ENCODE peak calls at places on chromosomes 16 and 17, in ten cellular contexts. One of them, this sample, is unnamed.

GRCh38 chr16:36336-36984 is 16.9 kb downstream of the POLR3K start:
- DNase-seq in SK-N-SH: no peak
- DNase-seq in gastrocnemius medialis: no peak
- DNase-seq in PC-3: no peak
- DNase-seq in tibial nerve: no peak
- DNase-seq in heart right ventricle: no peak
- DNase-seq in mucosa of descending colon: no peak
- DNase-seq in prostate gland: no peak
- DNase-seq in thoracic aorta: no peak
- DNase-seq in neural progenitor cell: no peak
- DNase-seq in this sample: no peak

GRCh38 chr16:47506800-47507199 is 45.7 kb downstream of the PHKB start:
- DNase-seq in SK-N-SH: no peak
- DNase-seq in gastrocnemius medialis: no peak
- DNase-seq in PC-3: no peak
- DNase-seq in tibial nerve: no peak
- DNase-seq in heart right ventricle: no peak
- DNase-seq in mucosa of descending colon: no peak
- DNase-seq in prostate gland: no peak
- DNase-seq in thoracic aorta: no peak
- DNase-seq in neural progenitor cell: no peak
- DNase-seq in this sample: no peak

GRCh38 chr16:22270525-22270924 is 26.7 kb upstream of the POLR3E start:
- DNase-seq in SK-N-SH: no peak
- DNase-seq in gastrocnemius medialis: no peak
- DNase-seq in PC-3: no peak
- DNase-seq in tibial nerve: no peak
- DNase-seq in heart right ventricle: no peak
- DNase-seq in mucosa of descending colon: no peak
- DNase-seq in prostate gland: no peak
- DNase-seq in thoracic aorta: no peak
- DNase-seq in neural progenitor cell: no peak
- DNase-seq in this sample: no peak

GRCh38 chr17:73307130-73307529 is 4.7 kb downstream of the CDC42EP4 start:
- DNase-seq in SK-N-SH: no peak
- DNase-seq in gastrocnemius medialis: no peak
- DNase-seq in PC-3: peak; percentile 58
- DNase-seq in tibial nerve: no peak
- DNase-seq in heart right ventricle: peak; percentile 64
- DNase-seq in mucosa of descending colon: no peak
- DNase-seq in prostate gland: peak; percentile 61
- DNase-seq in thoracic aorta: no peak
- DNase-seq in neural progenitor cell: no peak
- DNase-seq in this sample: no peak

GRCh38 chr16:64278196-64278595 is 843.7 kb downstream of the CDH11 start:
- DNase-seq in SK-N-SH: no peak
- DNase-seq in gastrocnemius medialis: no peak
- DNase-seq in PC-3: peak; percentile 30
- DNase-seq in tibial nerve: no peak
- DNase-seq in heart right ventricle: no peak
- DNase-seq in mucosa of descending colon: no peak
- DNase-seq in prostate gland: no peak
- DNase-seq in thoracic aorta: no peak
- DNase-seq in neural progenitor cell: no peak
- DNase-seq in this sample: no peak

GRCh38 chr16:84096447-84097005 is 20.2 kb downstream of the MBTPS1 start:
- DNase-seq in SK-N-SH: no peak
- DNase-seq in gastrocnemius medialis: no peak
- DNase-seq in PC-3: peak; percentile 75
- DNase-seq in tibial nerve: no peak
- DNase-seq in heart right ventricle: no peak
- DNase-seq in mucosa of descending colon: peak; percentile 53
- DNase-seq in prostate gland: peak; percentile 72
- DNase-seq in thoracic aorta: no peak
- DNase-seq in neural progenitor cell: no peak
- DNase-seq in this sample: no peak

GRCh38 chr17:71934520-71934919 is 186.3 kb upstream of the SOX9 start:
- DNase-seq in SK-N-SH: no peak
- DNase-seq in gastrocnemius medialis: no peak
- DNase-seq in PC-3: peak; percentile 74
- DNase-seq in tibial nerve: no peak
- DNase-seq in heart right ventricle: no peak
- DNase-seq in mucosa of descending colon: no peak
- DNase-seq in prostate gland: no peak
- DNase-seq in thoracic aorta: no peak
- DNase-seq in neural progenitor cell: no peak
- DNase-seq in this sample: no peak

GRCh38 chr17:60720763-60721531 is 43.3 kb downstream of the BCAS3 start:
- DNase-seq in SK-N-SH: peak; percentile 66
- DNase-seq in gastrocnemius medialis: no peak
- DNase-seq in PC-3: peak; percentile 83
- DNase-seq in tibial nerve: peak; percentile 72
- DNase-seq in heart right ventricle: no peak
- DNase-seq in mucosa of descending colon: peak; percentile 70
- DNase-seq in prostate gland: peak; percentile 53
- DNase-seq in thoracic aorta: no peak
- DNase-seq in neural progenitor cell: peak; percentile 72
- DNase-seq in this sample: peak; percentile 70

GRCh38 chr17:77585142-77585860 is 373.2 kb upstream of the TNRC6C start:
- DNase-seq in SK-N-SH: no peak
- DNase-seq in gastrocnemius medialis: no peak
- DNase-seq in PC-3: peak; percentile 9
- DNase-seq in tibial nerve: no peak
- DNase-seq in heart right ventricle: no peak
- DNase-seq in mucosa of descending colon: no peak
- DNase-seq in prostate gland: no peak
- DNase-seq in thoracic aorta: no peak
- DNase-seq in neural progenitor cell: no peak
- DNase-seq in this sample: peak; percentile 0

GRCh38 chr16:84874004-84874435 is 54.2 kb downstream of the CRISPLD2 start:
- DNase-seq in SK-N-SH: peak; percentile 57
- DNase-seq in gastrocnemius medialis: no peak
- DNase-seq in PC-3: no peak
- DNase-seq in tibial nerve: no peak
- DNase-seq in heart right ventricle: no peak
- DNase-seq in mucosa of descending colon: no peak
- DNase-seq in prostate gland: no peak
- DNase-seq in thoracic aorta: no peak
- DNase-seq in neural progenitor cell: no peak
- DNase-seq in this sample: no peak

GRCh38 chr17:82118815-82119380 is 20.9 kb upstream of the FASN start:
- DNase-seq in SK-N-SH: peak; percentile 19
- DNase-seq in gastrocnemius medialis: no peak
- DNase-seq in PC-3: no peak
- DNase-seq in tibial nerve: no peak
- DNase-seq in heart right ventricle: no peak
- DNase-seq in mucosa of descending colon: no peak
- DNase-seq in prostate gland: no peak
- DNase-seq in thoracic aorta: no peak
- DNase-seq in neural progenitor cell: peak; percentile 77
- DNase-seq in this sample: no peak

GRCh38 chr17:6930754-6931153 is 65.1 kb upstream of the ALOX12 start:
- DNase-seq in SK-N-SH: no peak
- DNase-seq in gastrocnemius medialis: no peak
- DNase-seq in PC-3: no peak
- DNase-seq in tibial nerve: no peak
- DNase-seq in heart right ventricle: no peak
- DNase-seq in mucosa of descending colon: no peak
- DNase-seq in prostate gland: no peak
- DNase-seq in thoracic aorta: no peak
- DNase-seq in neural progenitor cell: no peak
- DNase-seq in this sample: no peak

GRCh38 chr16:54897930-54898329 is 32.7 kb upstream of the IRX5 start:
- DNase-seq in SK-N-SH: no peak
- DNase-seq in gastrocnemius medialis: no peak
- DNase-seq in PC-3: no peak
- DNase-seq in tibial nerve: no peak
- DNase-seq in heart right ventricle: no peak
- DNase-seq in mucosa of descending colon: no peak
- DNase-seq in prostate gland: no peak
- DNase-seq in thoracic aorta: no peak
- DNase-seq in neural progenitor cell: no peak
- DNase-seq in this sample: no peak

GRCh38 chr16:2852731-2853507 is 5.1 kb downstream of the PRSS22 start:
- DNase-seq in SK-N-SH: peak; percentile 92
- DNase-seq in gastrocnemius medialis: no peak
- DNase-seq in PC-3: no peak
- DNase-seq in tibial nerve: no peak
- DNase-seq in heart right ventricle: no peak
- DNase-seq in mucosa of descending colon: no peak
- DNase-seq in prostate gland: no peak
- DNase-seq in thoracic aorta: no peak
- DNase-seq in neural progenitor cell: no peak
- DNase-seq in this sample: peak; percentile 43

GRCh38 chr16:50265260-50265659 is 1.1 kb upstream of the ADCY7 start:
- DNase-seq in SK-N-SH: peak; percentile 62
- DNase-seq in gastrocnemius medialis: no peak
- DNase-seq in PC-3: peak; percentile 21
- DNase-seq in tibial nerve: no peak
- DNase-seq in heart right ventricle: no peak
- DNase-seq in mucosa of descending colon: peak; percentile 53
- DNase-seq in prostate gland: no peak
- DNase-seq in thoracic aorta: no peak
- DNase-seq in neural progenitor cell: no peak
- DNase-seq in this sample: peak; percentile 73

GRCh38 chr17:73657473-73658116 is 13.3 kb upstream of the SDK2 start:
- DNase-seq in SK-N-SH: peak; percentile 70
- DNase-seq in gastrocnemius medialis: no peak
- DNase-seq in PC-3: peak; percentile 67
- DNase-seq in tibial nerve: peak; percentile 28
- DNase-seq in heart right ventricle: peak; percentile 63
- DNase-seq in mucosa of descending colon: peak; percentile 84
- DNase-seq in prostate gland: peak; percentile 42
- DNase-seq in thoracic aorta: no peak
- DNase-seq in neural progenitor cell: peak; percentile 84
- DNase-seq in this sample: peak; percentile 98

GRCh38 chr17:5139454-5139725 is 23.6 kb downstream of the USP6 start:
- DNase-seq in SK-N-SH: no peak
- DNase-seq in gastrocnemius medialis: no peak
- DNase-seq in PC-3: no peak
- DNase-seq in tibial nerve: no peak
- DNase-seq in heart right ventricle: no peak
- DNase-seq in mucosa of descending colon: no peak
- DNase-seq in prostate gland: no peak
- DNase-seq in thoracic aorta: no peak
- DNase-seq in neural progenitor cell: no peak
- DNase-seq in this sample: peak; percentile 35

DNA sequence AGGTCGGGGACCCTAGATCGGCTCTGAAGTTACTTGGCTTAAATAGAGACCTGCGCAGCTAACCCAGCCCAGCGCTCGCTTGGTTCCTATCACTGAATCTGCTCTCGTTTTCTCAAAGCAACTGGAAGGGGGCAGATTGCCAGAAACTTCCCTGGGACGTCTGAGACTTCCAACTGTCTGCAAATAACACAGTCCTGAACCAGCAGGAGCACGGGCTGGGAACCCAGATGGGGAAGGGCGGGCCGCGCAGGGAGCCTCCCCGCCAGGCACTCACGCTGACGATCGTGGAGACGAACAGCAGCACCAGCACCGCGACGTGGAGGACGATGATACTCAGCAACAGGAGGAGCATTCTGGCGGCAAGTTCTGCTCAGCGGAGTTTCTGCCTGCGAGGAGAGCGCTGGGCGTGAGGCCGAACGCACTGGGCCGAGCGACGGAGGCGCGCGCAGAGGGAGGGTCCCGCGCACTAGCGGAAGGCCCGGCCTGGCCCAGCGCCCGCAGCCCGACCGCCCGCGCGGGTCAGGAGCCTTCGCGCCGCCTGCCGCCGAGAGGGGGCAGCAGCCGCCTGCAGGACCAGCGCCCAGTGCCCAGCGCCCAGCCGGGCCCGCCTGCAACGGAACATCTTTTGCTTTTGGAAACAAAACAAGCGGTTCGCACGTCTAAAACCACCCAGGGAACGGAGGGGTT is 4.6 kb downstream of the PMP22 start:
- DNase-seq in SK-N-SH: peak; percentile 94
- DNase-seq in gastrocnemius medialis: peak; percentile 84
- DNase-seq in PC-3: peak; percentile 94
- DNase-seq in tibial nerve: peak; percentile 83
- DNase-seq in heart right ventricle: peak; percentile 92
- DNase-seq in mucosa of descending colon: peak; percentile 86
- DNase-seq in prostate gland: peak; percentile 71
- DNase-seq in thoracic aorta: peak; percentile 50
- DNase-seq in neural progenitor cell: peak; percentile 91
- DNase-seq in this sample: peak; percentile 98
- H3K4me1 ChIP-seq in SK-N-SH: no peaks in the 10 kb centered on the region
- H3K4me1 ChIP-seq in gastrocnemius medialis: peaks cover 58% of the 10 kb centered on the region
- H3K4me1 ChIP-seq in PC-3: peaks cover 70% of the 10 kb centered on the region
- H3K4me1 ChIP-seq in tibial nerve: no peaks in the 10 kb centered on the region
- H3K4me1 ChIP-seq in heart right ventricle: peaks cover 69% of the 10 kb centered on the region
- H3K4me1 ChIP-seq in mucosa of descending colon: peaks cover 40% of the 10 kb centered on the region
- H3K4me1 ChIP-seq in prostate gland: peaks cover 8% of the 10 kb centered on the region
- H3K4me1 ChIP-seq in thoracic aorta: peaks cover 66% of the 10 kb centered on the region
- H3K4me1 ChIP-seq in neural progenitor cell: peaks cover 8% of the 10 kb centered on the region
- H3K4me1 ChIP-seq in this sample: no peaks in the 10 kb centered on the region

DNA sequence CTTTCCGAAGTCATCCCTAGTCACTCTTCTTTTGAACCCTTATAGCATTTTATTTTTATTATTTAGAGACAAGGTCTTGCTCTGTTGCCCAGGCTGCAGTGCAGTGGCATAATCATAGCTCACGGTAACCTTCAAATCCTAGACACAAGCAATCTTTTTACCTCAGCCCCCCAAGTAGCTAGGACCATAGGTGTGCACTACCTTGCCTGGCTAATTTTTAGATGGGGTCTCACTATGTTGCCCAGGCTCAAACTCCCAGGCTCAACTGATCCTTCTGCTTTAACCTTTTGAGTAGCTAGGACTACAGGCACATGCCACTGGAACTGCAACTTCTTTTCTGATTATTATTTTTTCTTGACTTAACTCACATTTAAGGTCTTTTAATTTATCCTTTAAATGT is 33.0 kb upstream of the TMEM97 start:
- DNase-seq in SK-N-SH: no peak
- DNase-seq in gastrocnemius medialis: no peak
- DNase-seq in PC-3: no peak
- DNase-seq in tibial nerve: no peak
- DNase-seq in heart right ventricle: no peak
- DNase-seq in mucosa of descending colon: no peak
- DNase-seq in prostate gland: no peak
- DNase-seq in thoracic aorta: no peak
- DNase-seq in neural progenitor cell: no peak
- DNase-seq in this sample: no peak
- TF ChIP-seq CTCF in SK-N-SH: no peak
- TF ChIP-seq CTCF in gastrocnemius medialis: no peak
- TF ChIP-seq CTCF in PC-3: no peak
- TF ChIP-seq CTCF in tibial nerve: no peak
- TF ChIP-seq CTCF in heart right ventricle: no peak
- TF ChIP-seq CTCF in mucosa of descending colon: no peak
- TF ChIP-seq CTCF in prostate gland: no peak
- TF ChIP-seq CTCF in thoracic aorta: no peak
- TF ChIP-seq CTCF in neural progenitor cell: no peak
- TF ChIP-seq CTCF in this sample: no peak

GRCh38 chr16:53745126-53745525 is 41.2 kb downstream of the FTO start:
- DNase-seq in SK-N-SH: no peak
- DNase-seq in gastrocnemius medialis: no peak
- DNase-seq in PC-3: peak; percentile 49
- DNase-seq in tibial nerve: no peak
- DNase-seq in heart right ventricle: no peak
- DNase-seq in mucosa of descending colon: no peak
- DNase-seq in prostate gland: no peak
- DNase-seq in thoracic aorta: no peak
- DNase-seq in neural progenitor cell: no peak
- DNase-seq in this sample: no peak
- H3K4me1 ChIP-seq in SK-N-SH: peaks cover 19% of the 10 kb centered on the region
- H3K4me1 ChIP-seq in gastrocnemius medialis: peaks cover 33% of the 10 kb centered on the region
- H3K4me1 ChIP-seq in PC-3: peaks cover 26% of the 10 kb centered on the region
- H3K4me1 ChIP-seq in tibial nerve: no peaks in the 10 kb centered on the region
- H3K4me1 ChIP-seq in heart right ventricle: peaks cover 27% of the 10 kb centered on the region
- H3K4me1 ChIP-seq in mucosa of descending colon: peaks cover 11% of the 10 kb centered on the region
- H3K4me1 ChIP-seq in prostate gland: no peaks in the 10 kb centered on the region
- H3K4me1 ChIP-seq in thoracic aorta: peaks cover 26% of the 10 kb centered on the region
- H3K4me1 ChIP-seq in neural progenitor cell: peaks cover 9% of the 10 kb centered on the region
- H3K4me1 ChIP-seq in this sample: no peaks in the 10 kb centered on the region

GRCh38 chr17:76485569-76485968 is 15.7 kb downstream of the RHBDF2 start:
- DNase-seq in SK-N-SH: no peak
- DNase-seq in gastrocnemius medialis: peak; percentile 37
- DNase-seq in PC-3: no peak
- DNase-seq in tibial nerve: peak; percentile 57
- DNase-seq in heart right ventricle: no peak
- DNase-seq in mucosa of descending colon: no peak
- DNase-seq in prostate gland: no peak
- DNase-seq in thoracic aorta: no peak
- DNase-seq in neural progenitor cell: no peak
- DNase-seq in this sample: no peak
- TF ChIP-seq CTCF in SK-N-SH: no peak
- TF ChIP-seq CTCF in gastrocnemius medialis: no peak
- TF ChIP-seq CTCF in PC-3: no peak
- TF ChIP-seq CTCF in tibial nerve: no peak
- TF ChIP-seq CTCF in heart right ventricle: no peak
- TF ChIP-seq CTCF in mucosa of descending colon: no peak
- TF ChIP-seq CTCF in prostate gland: no peak
- TF ChIP-seq CTCF in thoracic aorta: no peak
- TF ChIP-seq CTCF in neural progenitor cell: no peak
- TF ChIP-seq CTCF in this sample: no peak